ENCODE peak calls at places on chromosome 22, in nine cellular contexts. X, Q, U, C, T, P, O, A and Y are unnamed samples.

GRCh38 chr22:43888740-43889139 is 3.1 kb downstream of the PNPLA5 start:
- DNase-seq in U (no peak), O (no peak), P (peak), T (no peak), C (no peak), A (no peak), Q (no peak), X (no peak), Y (no peak)

GRCh38 chr22:49807780-49808708 is 19.6 kb downstream of the BRD1 start:
- DNase-seq in T (no peak), P (no peak), Q (no peak), X (no peak), C (no peak), O (no peak), U (no peak), A (no peak), Y (no peak)

GRCh38 chr22:47357086-47357485 is 594.6 kb downstream of the TBC1D22A start:
- DNase-seq in P (no peak), C (no peak), U (no peak), T (no peak), O (no peak), A (no peak), Q (no peak), X (no peak), Y (no peak)

GRCh38 chr22:32999039-32999861 is 58.9 kb downstream of the SYN3 start:
- DNase-seq in P (peak), A (no peak), U (no peak), C (no peak), Q (no peak), O (no peak), T (no peak), X (no peak), Y (no peak)

GRCh38 chr22:29692327-29692640 is 27.5 kb upstream of the CABP7 start:
- DNase-seq in A (no peak), U (no peak), Q (no peak), T (no peak), O (no peak), P (no peak), X (no peak), C (no peak), Y (no peak)

GRCh38 chr22:50306753-50307749 is at the start of gene PLXNB2:
- DNase-seq in A (peak), U (peak), Q (peak), O (no peak), X (peak), P (peak), C (peak), T (no peak), Y (peak)

GRCh38 chr22:17913705-17914282 is 110.6 kb downstream of the MICAL3 start:
- DNase-seq in A (peak), U (no peak), T (no peak), C (no peak), O (no peak), P (no peak), X (no peak), Q (no peak), Y (no peak)

GRCh38 chr22:36027960-36028645 is 521 bp downstream of the RBFOX2 start:
- DNase-seq in U (no peak), Q (no peak), T (no peak), O (peak), A (peak), X (peak), C (peak), P (no peak), Y (no peak)

GRCh38 chr22:33921576-33922181 is 1.4 kb upstream of the LARGE1 start:
- DNase-seq in O (peak), T (no peak), Q (peak), A (peak), P (peak), C (peak), X (peak), U (peak), Y (peak)

GRCh38 chr22:49671331-49672012 is 156.2 kb downstream of the BRD1 start:
- DNase-seq in U (peak), X (no peak), Q (peak), T (no peak), P (no peak), C (no peak), A (no peak), O (no peak), Y (no peak)

GRCh38 chr22:42169055-42169469 is 38.5 kb upstream of the CYP2D6 start:
- DNase-seq in P (no peak), T (peak), C (peak), O (peak), Q (no peak), X (peak), A (peak), U (peak), Y (peak)

GRCh38 chr22:39487826-39488520 is 14.1 kb upstream of the MIEF1 start:
- DNase-seq in T (no peak), C (no peak), O (no peak), P (no peak), X (no peak), Q (no peak), A (no peak), U (no peak), Y (no peak)

GRCh38 chr22:25139062-25139461 is 60.6 kb upstream of the CRYBB3 start:
- DNase-seq in U (peak), O (no peak), C (no peak), A (no peak), X (no peak), P (no peak), T (no peak), Q (no peak), Y (no peak)

GRCh38 chr22:50473855-50474671 is 772 bp downstream of the SBF1 start:
- DNase-seq in P (no peak), C (no peak), U (peak), T (no peak), A (peak), X (peak), O (no peak), Q (no peak), Y (no peak)

GRCh38 chr22:39656495-39657490 is 86.2 kb downstream of the CACNA1I start:
- DNase-seq in T (no peak), P (no peak), U (no peak), A (no peak), C (no peak), Q (no peak), O (no peak), X (no peak), Y (no peak)

GRCh38 chr22:26513852-26514251 is 1.6 kb upstream of the TFIP11 start:
- DNase-seq in P (no peak), X (no peak), O (no peak), C (no peak), T (no peak), Q (no peak), U (no peak), A (no peak), Y (no peak)

GRCh38 chr22:37905534-37906363 is at the start of gene MICALL1:
- DNase-seq in A (peak), O (peak), Q (peak), T (no peak), P (peak), U (peak), X (peak), C (peak), Y (no peak)

GRCh38 chr22:33544707-33545106 is 375.6 kb downstream of the LARGE1 start:
- DNase-seq in A (no peak), T (no peak), X (no peak), U (no peak), P (no peak), Q (no peak), C (no peak), O (no peak), Y (peak)

GRCh38 chr22:37961062-37961461 is 7.6 kb downstream of the POLR2F start:
- DNase-seq in X (no peak), Q (no peak), U (no peak), O (no peak), P (no peak), T (no peak), A (no peak), C (no peak), Y (no peak)

GRCh38 chr22:27669798-27670599 is 131.6 kb downstream of the MN1 start:
- DNase-seq in P (no peak), O (no peak), U (no peak), Q (no peak), A (peak), C (no peak), X (no peak), T (no peak), Y (no peak)

GRCh38 chr22:46742576-46743221 is 4.6 kb upstream of the CERK start:
- DNase-seq in U (no peak), Q (no peak), O (no peak), X (no peak), T (no peak), P (no peak), C (no peak), A (peak), Y (no peak)

GRCh38 chr22:47102648-47103047 is 340.2 kb downstream of the TBC1D22A start:
- DNase-seq in C (no peak), X (no peak), U (no peak), Q (no peak), A (no peak), O (no peak), T (no peak), P (no peak), Y (no peak)

GRCh38 chr22:31526275-31526674 is 29.9 kb downstream of the SFI1 start:
- DNase-seq in X (no peak), C (no peak), P (no peak), T (no peak), O (peak), Q (no peak), A (no peak), U (no peak), Y (no peak)

GRCh38 chr22:47030881-47031627 is 268.6 kb downstream of the TBC1D22A start:
- DNase-seq in A (no peak), T (no peak), U (no peak), P (no peak), Q (peak), C (no peak), O (no peak), X (no peak), Y (no peak)

GRCh38 chr22:22683668-22684361 is 39.4 kb downstream of the GGTLC2 start:
- DNase-seq in C (no peak), U (no peak), A (no peak), Q (no peak), O (no peak), P (peak), X (no peak), T (no peak), Y (no peak)